ENCODE peak calls at places on chromosomes 4 and X, in ten cellular contexts. M is body of pancreas, J is ascending aorta, E is A673, K is endothelial cell of umbilical vein, I is WERI-Rb-1, X is kidney, G is suprapubic skin, B is mesenchymal stem cell, Q is neuronal stem cell. P is an unnamed sample.

GRCh38 chr4:109928327-109929045 is 15.8 kb downstream of the EGF start:
- DNase-seq in E (no peak), I (no peak), M (no peak), J (no peak), G (no peak), Q (no peak), K (no peak), X (no peak), B (no peak), P (no peak)

GRCh38 chr4:153447175-153447887 is 18.8 kb upstream of the TMEM131L start:
- DNase-seq in J (no peak), G (no peak), B (peak; percentile 82), X (no peak), K (no peak), E (peak; percentile 60), Q (no peak), I (no peak), M (no peak), P (no peak)

GRCh38 chr4:183098080-183098722 is 856 bp upstream of the WWC2 start:
- DNase-seq in B (peak; percentile 72), G (peak; percentile 72), X (peak; percentile 90), K (peak; percentile 41), E (no peak), M (peak; percentile 53), I (no peak), Q (peak; percentile 35), J (peak; percentile 76), P (peak; percentile 8)

GRCh38 chr4:72997409-72997808 is 72.1 kb downstream of the COX18 start:
- DNase-seq in B (no peak), G (no peak), K (no peak), M (no peak), I (no peak), X (no peak), J (no peak), E (no peak), Q (no peak), P (no peak)

GRCh38 chr4:130147618-130148017 is 1051.7 kb downstream of the C4orf33 start:
- DNase-seq in I (no peak), E (peak; percentile 53), J (no peak), M (no peak), K (no peak), B (no peak), G (no peak), Q (peak; percentile 41), X (no peak), P (no peak)

GRCh38 chr4:139256349-139256748 is 23.7 kb downstream of the MGARP start:
- DNase-seq in Q (no peak), G (no peak), M (no peak), E (no peak), K (no peak), X (no peak), I (no peak), J (no peak), B (no peak), P (no peak)

GRCh38 chr4:167826281-167826680 is 266.1 kb upstream of the ANXA10 start:
- DNase-seq in X (no peak), B (peak; percentile 1), M (no peak), Q (no peak), G (no peak), E (peak; percentile 72), I (no peak), K (peak; percentile 3), J (no peak), P (no peak)

GRCh38 chrX:13903405-13903804 is 86.5 kb upstream of the GPM6B start:
- DNase-seq in X (no peak), G (no peak), M (no peak), I (no peak), B (no peak), K (no peak), J (no peak), E (no peak), Q (no peak), P (no peak)

GRCh38 chrX:50594788-50595187 is 124.2 kb upstream of the DGKK start:
- DNase-seq in J (no peak), G (no peak), I (no peak), E (peak; percentile 87), K (peak; percentile 74), M (no peak), X (no peak), Q (no peak), B (no peak), P (no peak)

GRCh38 chr4:123811763-123812390 is 415.3 kb downstream of the SPRY1 start:
- DNase-seq in Q (no peak), E (no peak), K (no peak), M (no peak), G (no peak), I (no peak), J (no peak), X (no peak), B (no peak), P (no peak)

GRCh38 chr4:3436048-3436797 is 5.5 kb upstream of the HGFAC start:
- DNase-seq in K (no peak), M (no peak), B (no peak), Q (no peak), J (no peak), X (peak; percentile 40), I (no peak), E (no peak), G (no peak), P (no peak)

GRCh38 chr4:3437998-3438846 is 3.5 kb upstream of the HGFAC start:
- DNase-seq in M (no peak), I (no peak), J (no peak), B (no peak), Q (no peak), K (no peak), X (peak; percentile 76), G (no peak), E (no peak), P (no peak)

GRCh38 chr4:3438847-3439180 is 3.0 kb upstream of the HGFAC start:
- DNase-seq in G (no peak), J (no peak), B (no peak), I (no peak), K (no peak), Q (no peak), X (no peak), E (no peak), M (no peak), P (no peak)

GRCh38 chr4:3436798-3437581 is 4.8 kb upstream of the HGFAC start:
- DNase-seq in Q (no peak), I (no peak), B (peak; percentile 29), M (peak; percentile 86), K (peak; percentile 46), X (peak; percentile 90), G (no peak), J (peak; percentile 78), E (no peak), P (peak; percentile 68)

DNA sequence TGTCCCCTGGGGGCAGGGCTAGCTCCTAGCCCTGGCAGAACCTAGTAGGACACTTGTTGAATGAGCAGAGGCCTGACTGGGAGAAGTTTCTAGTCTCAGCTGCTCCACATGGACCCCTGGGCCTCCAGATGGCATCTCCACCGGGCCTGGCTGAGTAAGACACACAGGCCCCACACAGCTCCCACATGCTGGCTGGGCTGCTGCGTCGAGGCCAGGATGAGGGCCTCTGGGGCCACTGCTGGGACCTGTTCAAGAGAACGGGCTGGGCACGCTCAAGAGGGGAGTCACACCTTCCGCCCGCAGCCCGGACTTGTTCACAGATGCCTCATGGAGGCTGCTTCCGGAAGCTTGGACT is 4.2 kb upstream of the HGFAC start:
- DNase-seq in I (no peak), B (no peak), X (peak; percentile 76), K (no peak), J (no peak), M (no peak), G (no peak), Q (no peak), E (no peak), P (no peak)
- H3K36me3 ChIP-seq in I (no peaks in the 10 kb centered on the region), B (peaks cover 18% of the 10 kb centered on the region), X (no peaks in the 10 kb centered on the region), K (no peaks in the 10 kb centered on the region), J (no peaks in the 10 kb centered on the region), M (no peaks in the 10 kb centered on the region), G (peaks cover 4% of the 10 kb centered on the region), Q (peaks cover 3% of the 10 kb centered on the region), E (no peaks in the 10 kb centered on the region), P (no peaks in the 10 kb centered on the region)

DNA sequence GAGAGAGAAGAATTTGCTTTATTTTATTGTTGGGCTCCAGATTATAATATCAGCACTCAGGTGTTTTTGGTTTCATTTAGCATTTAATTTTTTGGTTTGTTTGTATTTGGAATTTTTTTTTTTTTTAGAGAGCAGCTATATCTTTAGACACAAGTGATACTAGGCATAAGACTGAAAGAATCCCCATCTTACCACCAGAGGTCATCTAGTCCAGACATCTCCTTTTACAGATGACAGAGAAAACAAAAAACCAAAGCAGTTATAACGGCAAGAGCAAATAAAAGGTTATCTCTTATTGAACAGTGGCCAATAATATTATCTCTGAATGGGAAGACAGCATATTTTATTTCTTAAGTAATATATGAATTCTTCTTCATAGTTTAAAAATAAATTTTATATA is 22.8 kb downstream of the USP38 start:
- DNase-seq in I (no peak), E (peak; percentile 34), Q (no peak), M (no peak), X (no peak), G (no peak), B (peak; percentile 48), J (no peak), K (peak; percentile 27), P (peak; percentile 16)
- H3K36me3 ChIP-seq in I (peaks cover 50% of the 10 kb centered on the region), E (peaks cover 46% of the 10 kb centered on the region), Q (peaks cover 79% of the 10 kb centered on the region), M (peaks cover 13% of the 10 kb centered on the region), X (peaks cover 34% of the 10 kb centered on the region), G (peaks cover 35% of the 10 kb centered on the region), B (peaks cover 11% of the 10 kb centered on the region), J (peaks cover 38% of the 10 kb centered on the region), K (peaks cover 3% of the 10 kb centered on the region), P (peaks cover 8% of the 10 kb centered on the region)

GRCh38 chr4:187193141-187193540 is 469.5 kb upstream of the FAT1 start:
- DNase-seq in Q (no peak), K (no peak), G (no peak), J (no peak), I (no peak), M (no peak), E (no peak), X (no peak), B (no peak), P (peak; percentile 95)
- H3K36me3 ChIP-seq in Q (no peaks in the 10 kb centered on the region), K (no peaks in the 10 kb centered on the region), G (no peaks in the 10 kb centered on the region), J (no peaks in the 10 kb centered on the region), I (no peaks in the 10 kb centered on the region), M (no peaks in the 10 kb centered on the region), E (no peaks in the 10 kb centered on the region), X (no peaks in the 10 kb centered on the region), B (no peaks in the 10 kb centered on the region), P (no peaks in the 10 kb centered on the region)

GRCh38 chr4:91827914-91828313 is 475.9 kb upstream of the GRID2 start:
- DNase-seq in G (no peak), X (no peak), M (no peak), B (no peak), E (no peak), Q (no peak), K (no peak), J (no peak), I (no peak), P (no peak)

GRCh38 chr4:91824773-91825172 is 479.0 kb upstream of the GRID2 start:
- DNase-seq in K (no peak), I (no peak), J (no peak), Q (no peak), X (no peak), E (no peak), B (no peak), M (no peak), G (no peak), P (no peak)

GRCh38 chr4:91826186-91826585 is 477.6 kb upstream of the GRID2 start:
- DNase-seq in I (no peak), K (no peak), M (no peak), Q (no peak), J (no peak), B (peak; percentile 29), X (no peak), E (no peak), G (no peak), P (no peak)

GRCh38 chr4:91830681-91831395 is 472.9 kb upstream of the GRID2 start:
- DNase-seq in B (no peak), K (no peak), I (no peak), M (no peak), E (no peak), Q (no peak), J (no peak), G (no peak), X (no peak), P (no peak)

GRCh38 chr4:91829531-91829930 is 474.2 kb upstream of the GRID2 start:
- DNase-seq in M (no peak), Q (no peak), E (no peak), G (no peak), J (no peak), B (no peak), X (no peak), K (no peak), I (no peak), P (no peak)
- H3K36me3 ChIP-seq in M (no peaks in the 10 kb centered on the region), Q (no peaks in the 10 kb centered on the region), E (no peaks in the 10 kb centered on the region), G (no peaks in the 10 kb centered on the region), J (no peaks in the 10 kb centered on the region), B (no peaks in the 10 kb centered on the region), X (no peaks in the 10 kb centered on the region), K (no peaks in the 10 kb centered on the region), I (no peaks in the 10 kb centered on the region), P (no peaks in the 10 kb centered on the region)